ENCODE peak calls at places on chromosome 22, in five cellular contexts. Y is right lobe of liver; B is effector memory CD4-positive, alpha-beta T cell; Q is GM23248; S is psoas muscle. G is an unnamed sample. For H3K36me3 and H3K27me3, the result is how much of the 10 kb centered on the place peaks cover.

GRCh38 chr22:42699281-42699681 is 21.4 kb downstream of the A4GALT start:
- DNase-seq in Y (no peak), B (no peak), Q (peak), S (no peak), G (no peak)

GRCh38 chr22:17384612-17385345 is 15.5 kb downstream of the CECR2 start:
- DNase-seq in Y (no peak), B (no peak), Q (no peak), S (no peak), G (no peak)

GRCh38 chr22:19106886-19107729 is 15.1 kb downstream of the DGCR2 start:
- DNase-seq in Y (no peak), B (no peak), Q (no peak), S (no peak), G (peak)

GRCh38 chr22:46547883-46548244 is 10.4 kb upstream of the CELSR1 start:
- DNase-seq in Y (peak), B (no peak), Q (peak), S (peak), G (peak)

GRCh38 chr22:46071451-46072029 is 78.8 kb upstream of the PPARA start:
- DNase-seq in Y (peak), B (peak), Q (peak), S (peak), G (peak)

GRCh38 chr22:38460367-38460952 is 5.5 kb upstream of the KCNJ4 start:
- DNase-seq in Y (peak), B (no peak), Q (no peak), S (no peak), G (no peak)

GRCh38 chr22:23126165-23127054 is 15.4 kb downstream of the RSPH14 start:
- DNase-seq in Y (no peak), B (no peak), Q (no peak), S (no peak), G (no peak)

GRCh38 chr22:45516923-45517675 is 14.4 kb downstream of the FBLN1 start:
- DNase-seq in Y (no peak), B (no peak), Q (peak), S (no peak), G (no peak)

GRCh38 chr22:21685164-21685513 is 19.3 kb downstream of the PPIL2 start:
- DNase-seq in Y (no peak), B (no peak), Q (no peak), S (no peak), G (no peak)

GRCh38 chr22:21682385-21683175 is 16.8 kb downstream of the PPIL2 start:
- DNase-seq in Y (no peak), B (no peak), Q (no peak), S (no peak), G (no peak)

GRCh38 chr22:21683401-21683811 is 17.6 kb downstream of the PPIL2 start:
- DNase-seq in Y (no peak), B (no peak), Q (no peak), S (no peak), G (no peak)

GRCh38 chr22:21686193-21686608 is 20.4 kb downstream of the PPIL2 start:
- DNase-seq in Y (no peak), B (no peak), Q (no peak), S (no peak), G (peak)

DNA sequence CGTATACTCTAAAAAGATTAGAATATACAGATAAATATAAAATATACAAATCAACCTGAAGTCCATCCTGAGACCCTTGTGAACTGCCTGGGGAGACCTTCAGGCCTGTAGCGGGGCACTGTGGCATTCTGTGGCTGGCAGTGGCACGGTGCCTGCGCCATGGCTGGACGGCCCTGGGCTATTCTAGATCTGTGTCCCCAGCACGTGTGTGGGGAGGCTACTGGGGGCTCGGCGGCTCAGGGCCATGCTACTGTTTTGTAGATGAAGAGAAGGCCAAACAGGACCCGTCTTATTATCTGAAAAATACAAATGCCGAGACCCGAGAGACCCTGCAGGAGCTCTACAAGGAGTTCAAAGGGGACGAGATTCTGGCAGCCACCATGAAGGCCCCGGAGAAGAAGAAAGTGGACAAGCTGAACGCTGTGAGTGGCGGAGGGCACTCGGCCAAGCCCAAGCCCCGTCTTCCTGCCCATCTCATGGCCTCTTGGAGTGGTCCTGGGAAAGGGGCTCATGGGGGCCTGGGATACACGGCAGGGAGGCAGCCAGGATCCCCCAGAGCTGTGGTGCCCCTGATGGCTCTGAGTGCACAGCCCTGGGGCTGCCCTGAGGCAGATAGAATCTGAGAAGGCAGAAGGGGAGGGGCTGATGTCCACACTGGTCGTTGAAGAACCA is 18.8 kb downstream of the PPIL2 start:
- DNase-seq in Y (peak), B (no peak), Q (no peak), S (no peak), G (no peak)
- H3K36me3 ChIP-seq in Y (under half), B (half or more), Q (under half), S (half or more), G (half or more)

GRCh38 chr22:40766956-40767355 is 52.2 kb downstream of the SLC25A17 start:
- DNase-seq in Y (no peak), B (no peak), Q (no peak), S (no peak), G (no peak)

GRCh38 chr22:40768187-40768586 is 51.0 kb downstream of the SLC25A17 start:
- DNase-seq in Y (no peak), B (no peak), Q (no peak), S (no peak), G (no peak)

GRCh38 chr22:40759294-40759840 is 59.8 kb downstream of the SLC25A17 start:
- DNase-seq in Y (no peak), B (no peak), Q (no peak), S (no peak), G (no peak)

GRCh38 chr22:40769761-40770160 is 49.4 kb downstream of the SLC25A17 start:
- DNase-seq in Y (no peak), B (no peak), Q (no peak), S (no peak), G (no peak)

DNA sequence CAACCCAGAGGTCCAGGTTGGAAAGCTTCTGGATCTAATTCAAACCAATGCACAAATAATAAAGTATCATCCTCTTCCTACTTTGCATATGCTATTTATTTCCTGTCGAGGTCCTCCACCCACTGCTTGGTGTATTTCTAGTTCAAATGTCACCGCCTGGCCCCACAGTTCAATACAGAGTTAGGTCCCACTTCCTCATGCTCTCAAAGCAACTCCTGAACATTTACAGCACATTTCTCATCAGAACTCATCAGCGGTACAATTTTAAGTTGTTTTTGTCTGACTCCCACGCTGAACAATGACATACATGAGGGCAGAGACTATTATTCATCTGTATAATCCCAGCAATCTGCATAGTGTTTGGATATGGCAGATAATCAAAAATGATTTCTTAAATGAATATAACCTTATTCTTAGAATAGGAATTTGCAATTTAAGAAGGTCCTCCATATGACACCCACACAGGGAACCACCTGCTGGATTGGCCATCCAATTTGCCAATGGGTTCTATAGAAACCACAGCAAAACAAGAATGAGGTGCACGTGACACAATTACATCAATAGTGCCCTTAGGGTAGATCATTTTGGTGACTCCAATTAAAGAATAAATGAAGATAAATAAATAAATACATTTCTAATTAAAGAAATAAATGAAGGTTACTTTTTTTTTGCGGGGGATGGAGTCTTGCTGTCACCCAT is 54.3 kb downstream of the SLC25A17 start:
- DNase-seq in Y (no peak), B (no peak), Q (peak), S (no peak), G (no peak)
- H3K27ac ChIP-seq in Y (no peak), B (peak), Q (no peak), S (no peak), G (no peak)

DNA sequence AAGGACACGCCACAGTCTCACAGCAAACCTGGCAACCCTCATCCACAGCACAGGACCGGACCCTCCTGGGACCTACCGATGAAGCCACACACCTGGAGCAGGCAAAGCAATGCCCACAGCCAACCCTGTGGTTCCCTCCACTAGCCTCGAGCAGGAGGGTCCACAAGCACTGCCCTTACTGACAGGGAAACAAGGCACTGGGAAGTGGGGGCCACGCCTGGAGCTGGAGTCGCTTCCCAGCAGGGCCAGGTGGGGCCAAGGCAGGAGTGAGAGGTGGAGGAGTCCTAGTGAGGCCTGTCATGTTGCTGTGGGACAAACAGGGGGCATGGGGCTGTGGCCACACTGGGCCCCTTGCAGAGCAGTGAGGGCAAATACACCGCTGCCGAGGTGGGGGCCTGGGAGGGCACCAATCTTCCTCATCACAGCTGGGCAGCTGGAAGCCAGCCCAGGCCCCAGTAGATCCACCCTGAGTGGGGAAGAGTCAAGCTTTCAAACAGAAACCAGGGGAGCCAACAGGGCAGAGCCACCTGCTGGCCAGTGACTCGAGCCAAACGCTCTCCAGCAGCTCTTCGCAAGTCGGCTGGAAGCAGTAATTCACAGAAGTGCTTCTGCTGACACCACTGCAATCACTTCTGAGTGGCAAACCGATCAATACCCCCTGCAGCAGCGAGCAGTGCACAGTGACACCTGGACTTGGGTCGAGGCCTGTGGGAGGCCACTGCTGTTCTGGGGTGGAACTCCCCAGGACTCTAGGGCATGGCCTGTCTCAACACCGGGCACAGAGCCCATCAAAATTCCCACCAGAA is 13.7 kb downstream of the SULT4A1 start:
- DNase-seq in Y (peak), B (no peak), Q (peak), S (no peak), G (peak)
- H3K27me3 ChIP-seq in Y (under half), B (under half), Q (under half), S (under half), G (half or more)

GRCh38 chr22:29499852-29500251 is 19.8 kb downstream of the NEFH start:
- DNase-seq in Y (no peak), B (no peak), Q (no peak), S (no peak), G (no peak)
- H3K36me3 ChIP-seq in Y (under half), B (under half), Q (under half), S (under half), G (under half)

DNA sequence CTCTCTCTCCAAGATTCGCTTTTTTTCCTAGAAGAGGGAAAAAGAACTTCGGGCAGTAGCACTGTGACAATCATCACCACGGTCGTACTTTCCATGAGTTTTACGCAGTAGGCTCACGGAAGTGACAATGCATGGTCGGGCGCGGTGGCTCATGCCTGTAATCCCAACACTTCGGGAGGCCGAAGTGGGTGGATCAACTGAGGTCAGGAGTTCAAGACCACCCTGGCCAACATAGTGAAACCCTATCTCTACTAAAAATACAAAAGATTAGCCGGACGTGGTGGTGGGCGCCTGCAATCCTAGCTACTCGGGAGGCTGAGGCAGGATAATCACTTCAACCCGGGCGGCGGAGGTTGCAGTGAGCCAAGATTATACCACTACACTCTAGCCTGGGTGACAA is 23.4 kb downstream of the GRAP2 start:
- DNase-seq in Y (no peak), B (no peak), Q (no peak), S (no peak), G (no peak)
- H3K27ac ChIP-seq in Y (no peak), B (no peak), Q (no peak), S (no peak), G (no peak)

GRCh38 chr22:37121887-37122591 is 12.5 kb upstream of the TMPRSS6 start:
- DNase-seq in Y (no peak), B (peak), Q (peak), S (no peak), G (no peak)

GRCh38 chr22:37119872-37120271 is 10.4 kb upstream of the TMPRSS6 start:
- DNase-seq in Y (no peak), B (no peak), Q (no peak), S (no peak), G (no peak)

GRCh38 chr22:37118083-37118482 is 8.6 kb upstream of the TMPRSS6 start:
- DNase-seq in Y (no peak), B (no peak), Q (no peak), S (no peak), G (no peak)

GRCh38 chr22:37122598-37123180 is 13.2 kb upstream of the TMPRSS6 start:
- DNase-seq in Y (no peak), B (no peak), Q (no peak), S (no peak), G (no peak)

DNA sequence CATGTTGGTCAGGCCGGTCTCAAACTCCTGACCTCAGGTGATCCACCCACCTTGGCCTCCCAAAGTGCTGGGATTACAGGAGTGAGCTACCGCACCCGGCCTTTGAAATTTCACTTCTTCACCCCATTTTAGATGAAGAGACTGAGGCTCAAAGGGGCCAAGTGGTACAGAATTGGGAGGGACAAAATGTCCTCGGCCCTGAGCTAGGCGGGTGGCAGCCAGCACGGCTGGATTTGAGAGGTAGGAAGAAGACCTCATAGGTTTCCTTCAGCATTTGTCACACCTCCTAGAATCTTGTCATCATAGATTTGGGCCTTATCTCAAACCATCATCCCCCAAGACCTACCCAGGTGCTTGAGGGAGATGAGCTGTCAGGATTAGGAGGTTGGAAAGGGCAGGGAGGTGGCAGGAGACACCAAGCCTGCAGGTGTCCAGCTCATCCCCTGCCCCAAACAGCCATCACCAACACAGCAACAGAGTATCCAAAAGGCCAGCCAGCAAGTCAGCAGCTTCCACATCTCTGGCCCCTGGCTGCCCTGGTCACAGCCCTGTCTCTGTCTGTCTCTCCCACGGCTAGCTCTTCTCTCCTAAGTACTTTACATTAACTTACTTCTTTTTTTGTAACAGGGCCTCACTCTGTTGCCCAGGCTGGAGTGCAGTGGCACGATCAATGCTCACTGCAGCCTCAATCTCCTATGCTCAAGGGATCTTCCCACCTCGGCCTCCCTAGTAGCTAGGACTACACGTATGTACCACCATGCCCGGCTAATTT is 11.2 kb upstream of the TMPRSS6 start:
- DNase-seq in Y (no peak), B (no peak), Q (no peak), S (no peak), G (no peak)
- H3K27me3 ChIP-seq in Y (under half), B (under half), Q (under half), S (under half), G (under half)

GRCh38 chr22:24400726-24401596 is 26.4 kb upstream of the ADORA2A start:
- DNase-seq in Y (no peak), B (no peak), Q (peak), S (no peak), G (no peak)
- H3K36me3 ChIP-seq in Y (under half), B (under half), Q (under half), S (under half), G (under half)

GRCh38 chr22:50284479-50284878 is 14.3 kb upstream of the MAPK11 start:
- DNase-seq in Y (no peak), B (no peak), Q (no peak), S (no peak), G (no peak)
- H3K27ac ChIP-seq in Y (no peak), B (no peak), Q (no peak), S (no peak), G (no peak)

GRCh38 chr22:39773976-39774539 is 119.5 kb downstream of the ENTHD1 start:
- DNase-seq in Y (no peak), B (no peak), Q (no peak), S (no peak), G (no peak)

GRCh38 chr22:39773503-39773902 is 120.1 kb downstream of the ENTHD1 start:
- DNase-seq in Y (no peak), B (no peak), Q (no peak), S (no peak), G (no peak)

GRCh38 chr22:39771486-39771885 is 122.1 kb downstream of the ENTHD1 start:
- DNase-seq in Y (no peak), B (no peak), Q (no peak), S (no peak), G (no peak)

GRCh38 chr22:39778055-39778454 is 115.5 kb downstream of the ENTHD1 start:
- DNase-seq in Y (no peak), B (no peak), Q (no peak), S (no peak), G (no peak)

DNA sequence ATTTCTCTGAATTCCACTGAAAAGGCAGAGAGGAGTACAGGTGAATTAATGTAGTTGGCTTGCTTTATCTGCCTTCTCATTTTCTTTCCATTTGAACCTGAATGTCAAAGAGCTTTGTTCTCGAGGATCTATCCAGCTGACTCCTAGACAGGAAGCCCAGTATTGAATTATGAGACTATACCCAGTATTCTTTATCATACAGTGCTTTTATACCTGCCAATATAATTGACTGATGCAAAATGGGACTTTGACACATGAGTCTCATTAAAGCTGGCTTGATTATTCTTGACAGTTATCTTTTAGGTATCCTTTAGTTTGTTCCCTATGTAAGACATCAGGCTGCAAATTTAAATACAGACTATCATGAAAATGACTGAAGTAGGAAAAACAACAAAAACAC is 117.3 kb downstream of the ENTHD1 start:
- DNase-seq in Y (no peak), B (no peak), Q (no peak), S (no peak), G (no peak)
- H3K27me3 ChIP-seq in Y (under half), B (under half), Q (under half), S (under half), G (under half)

DNA sequence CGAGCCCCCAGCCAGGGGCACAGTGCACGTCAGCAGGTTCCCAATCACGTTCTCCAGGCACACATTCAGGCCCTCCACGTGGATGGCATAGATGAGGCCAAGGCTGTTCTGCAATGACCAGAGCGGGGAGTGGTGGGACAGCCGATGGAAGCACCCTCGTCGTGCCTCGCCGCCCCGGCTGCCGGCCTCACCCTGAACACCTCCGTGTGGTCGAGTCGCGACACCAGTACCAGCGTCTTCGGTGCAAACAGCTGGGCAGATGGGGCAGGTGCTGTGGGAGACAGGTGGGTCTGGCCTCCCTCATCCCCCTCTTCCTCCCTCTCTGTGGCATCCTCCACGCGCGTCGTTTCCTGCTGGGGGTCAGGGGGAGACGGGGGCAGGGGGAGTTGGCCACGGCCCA is 7.5 kb downstream of the SBF1 start:
- DNase-seq in Y (no peak), B (no peak), Q (no peak), S (no peak), G (no peak)
- H3K36me3 ChIP-seq in Y (under half), B (half or more), Q (under half), S (half or more), G (half or more)